ENCODE peak calls at places on chromosomes 2 and 18, in five cellular contexts. S is H1, U is A549, L is ovary, K is SK-N-SH. Y is an unnamed sample.

GRCh38 chr2:46776687-46777327 is 138.8 kb downstream of the MCFD2 start:
- DNase-seq in S (no peak), L (peak), K (peak), U (peak), Y (peak)

GRCh38 chr2:232831496-232831895 is 38.6 kb upstream of the SNORC start:
- DNase-seq in S (no peak), U (no peak), K (no peak), L (no peak), Y (no peak)

GRCh38 chr2:117323341-117323740 is 491.1 kb upstream of the DDX18 start:
- DNase-seq in S (no peak), U (no peak), K (no peak), L (no peak), Y (no peak)

GRCh38 chr2:43576983-43577892 is 18.6 kb downstream of the THADA start:
- DNase-seq in K (peak), S (no peak), L (no peak), U (peak), Y (no peak)

GRCh38 chr2:2016912-2017311 is 272.6 kb upstream of the PXDN start:
- DNase-seq in S (no peak), L (no peak), U (no peak), K (no peak), Y (no peak)

GRCh38 chr2:175575346-175576258 is 394.1 kb upstream of the ATP5MC3 start:
- DNase-seq in S (no peak), K (no peak), L (no peak), U (no peak), Y (no peak)

GRCh38 chr2:155377178-155377780 is 678.8 kb downstream of the KCNJ3 start:
- DNase-seq in L (no peak), K (no peak), S (no peak), U (peak), Y (no peak)

GRCh38 chr18:58202406-58202730 is 158.3 kb downstream of the NEDD4L start:
- DNase-seq in L (no peak), S (no peak), U (no peak), K (peak), Y (no peak)

GRCh38 chr18:5294113-5294617 is 1.4 kb downstream of the ZBTB14 start:
- DNase-seq in U (no peak), S (no peak), K (peak), L (no peak), Y (peak)

GRCh38 chr2:148391324-148391723 is 253.2 kb upstream of the EPC2 start:
- DNase-seq in U (no peak), L (no peak), S (no peak), K (no peak), Y (no peak)

GRCh38 chr2:172623249-172623965 is 67.5 kb downstream of the PDK1 start:
- DNase-seq in K (no peak), U (no peak), L (no peak), S (no peak), Y (no peak)

GRCh38 chr18:57813245-57813644 is 10.1 kb upstream of the ATP8B1 start:
- DNase-seq in U (peak), L (no peak), S (no peak), K (no peak), Y (no peak)

GRCh38 chr2:127417406-127417805 is 821 bp upstream of the PROC start:
- DNase-seq in S (no peak), U (no peak), K (no peak), L (no peak), Y (no peak)

GRCh38 chr18:77299706-77300105 is 50.1 kb downstream of the GALR1 start:
- DNase-seq in L (no peak), U (no peak), K (no peak), S (no peak), Y (no peak)

GRCh38 chr2:159094173-159094737 is 125.8 kb downstream of the TANC1 start:
- DNase-seq in U (no peak), K (no peak), L (peak), S (no peak), Y (no peak)

GRCh38 chr18:8948471-8949149 is 153.9 kb upstream of the NDUFV2 start:
- DNase-seq in K (no peak), L (no peak), S (no peak), U (peak), Y (no peak)

GRCh38 chr18:33020877-33021276 is 248.1 kb upstream of the KLHL14 start:
- DNase-seq in K (no peak), S (no peak), L (no peak), U (no peak), Y (no peak)

GRCh38 chr2:84697895-84698294 is 181.6 kb downstream of the DNAH6 start:
- DNase-seq in K (no peak), S (no peak), U (peak), L (no peak), Y (no peak)

GRCh38 chr18:27954226-27954625 is 222.7 kb downstream of the CDH2 start:
- DNase-seq in S (no peak), K (no peak), U (no peak), L (no peak), Y (no peak)

GRCh38 chr18:12064086-12064763 is 29.4 kb upstream of the ANKRD62 start:
- DNase-seq in S (no peak), K (no peak), U (no peak), L (no peak), Y (no peak)

GRCh38 chr2:184162426-184162825 is 435.9 kb upstream of the ZNF804A start:
- DNase-seq in S (no peak), U (no peak), K (no peak), L (no peak), Y (no peak)

GRCh38 chr2:56624181-56624580 is 440.4 kb downstream of the CCDC85A start:
- DNase-seq in L (no peak), U (no peak), S (no peak), K (no peak), Y (no peak)

GRCh38 chr2:133740500-133740899 is 172.2 kb upstream of the NCKAP5 start:
- DNase-seq in K (no peak), S (no peak), L (no peak), U (no peak), Y (no peak)

GRCh38 chr2:13413989-13414388 is 697.3 kb downstream of the TRIB2 start:
- DNase-seq in K (no peak), L (no peak), U (no peak), S (no peak), Y (no peak)

GRCh38 chr2:121561617-121562268 is 31.1 kb downstream of the RNU4ATAC start:
- DNase-seq in K (no peak), S (no peak), L (no peak), U (no peak), Y (no peak)

GRCh38 chr2:117470311-117471095 is 344.0 kb upstream of the DDX18 start:
- DNase-seq in U (peak), L (no peak), K (peak), S (peak), Y (peak)

GRCh38 chr18:35662293-35663062 is 80.9 kb downstream of the GALNT1 start:
- DNase-seq in L (no peak), S (no peak), K (no peak), U (no peak), Y (no peak)

GRCh38 chr18:79630266-79631095 is 49.1 kb upstream of the CTDP1 start:
- DNase-seq in U (no peak), K (no peak), L (peak), S (peak), Y (peak)

GRCh38 chr2:176556383-176556782 is 287.1 kb downstream of the MTX2 start:
- DNase-seq in U (no peak), K (no peak), S (no peak), L (no peak), Y (no peak)

GRCh38 chr2:184554736-184555135 is 43.6 kb upstream of the ZNF804A start:
- DNase-seq in L (no peak), U (no peak), S (no peak), K (no peak), Y (no peak)

GRCh38 chr2:240585101-240585500 is 1.4 kb upstream of the CAPN10 start:
- DNase-seq in S (no peak), L (no peak), U (no peak), K (no peak), Y (no peak)

GRCh38 chr2:227482638-227483340 is 10.8 kb downstream of the AGFG1 start:
- DNase-seq in K (no peak), S (no peak), L (no peak), U (no peak), Y (no peak)
- TF ChIP-seq EP300 in K (no peak), S (no peak), L (no peak), U (no peak), Y (no peak)

GRCh38 chr2:206765242-206766056 is at the start of the genes FASTKD2 and MDH1B:
- DNase-seq in L (peak), K (peak), S (peak), U (peak), Y (peak)
- TF ChIP-seq EP300 in L (no peak), K (no peak), S (no peak), U (no peak), Y (no peak)

DNA sequence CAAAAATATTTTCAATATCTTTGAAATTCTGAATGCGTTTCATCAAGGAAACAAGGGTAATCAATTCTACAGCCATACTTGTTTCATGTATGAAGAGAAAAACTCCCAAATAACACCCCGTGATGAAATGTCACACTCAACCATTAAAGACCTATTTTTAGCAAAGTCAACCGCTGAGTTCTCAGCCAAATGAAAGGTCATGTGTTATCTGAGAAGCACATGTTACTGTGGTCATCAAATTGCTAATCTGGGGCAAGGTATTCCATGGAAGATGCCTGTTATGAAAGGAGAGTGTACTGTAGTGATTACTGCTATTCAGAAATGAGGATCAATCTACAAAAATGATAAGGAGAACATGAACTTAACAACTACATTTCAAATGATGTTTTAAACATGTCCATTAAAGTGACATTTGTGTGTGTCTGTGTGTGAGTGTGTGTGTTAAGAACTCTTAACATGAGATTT is 126.7 kb downstream of the BCL2 start:
- DNase-seq in S (no peak), U (no peak), K (no peak), L (no peak), Y (no peak)
- TF ChIP-seq EP300 in S (no peak), U (no peak), K (no peak), L (no peak), Y (no peak)

GRCh38 chr18:62741584-62741983 is 26.2 kb downstream of the PHLPP1 start:
- DNase-seq in K (no peak), L (no peak), S (no peak), U (no peak), Y (no peak)

GRCh38 chr18:62738638-62739037 is 23.3 kb downstream of the PHLPP1 start:
- DNase-seq in L (no peak), K (no peak), S (no peak), U (no peak), Y (no peak)

GRCh38 chr18:62744076-62744705 is 28.9 kb downstream of the PHLPP1 start:
- DNase-seq in U (no peak), K (no peak), L (no peak), S (no peak), Y (no peak)

GRCh38 chr18:62739911-62740310 is 24.6 kb downstream of the PHLPP1 start:
- DNase-seq in K (no peak), U (no peak), L (no peak), S (no peak), Y (no peak)

GRCh38 chr18:62741118-62741566 is 25.8 kb downstream of the PHLPP1 start:
- DNase-seq in U (peak), K (no peak), S (no peak), L (no peak), Y (no peak)
- TF ChIP-seq EP300 in U (no peak), K (no peak), S (no peak), L (no peak), Y (no peak)

DNA sequence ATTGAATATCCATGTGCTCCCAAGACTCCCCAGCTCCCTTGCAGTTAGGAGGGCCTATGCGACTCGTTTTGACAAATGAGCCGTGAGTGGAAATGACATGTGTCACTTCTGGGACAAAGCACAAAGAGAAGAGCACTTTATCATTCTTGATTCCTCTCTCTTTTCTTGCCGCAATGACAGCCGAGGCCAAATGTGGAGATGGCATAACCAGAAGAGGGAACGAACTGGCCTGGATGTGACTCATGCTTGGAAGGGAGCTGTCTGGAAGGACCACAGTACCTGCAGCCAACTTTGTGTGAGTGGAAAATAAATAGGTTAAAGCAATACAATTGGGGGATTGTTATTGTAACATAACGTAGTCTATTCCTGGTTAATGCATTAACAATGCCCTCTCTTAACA is 44.2 kb upstream of the ITSN2 start:
- DNase-seq in K (no peak), S (no peak), U (no peak), L (no peak), Y (no peak)
- TF ChIP-seq EP300 in K (no peak), S (no peak), U (no peak), L (no peak), Y (no peak)

DNA sequence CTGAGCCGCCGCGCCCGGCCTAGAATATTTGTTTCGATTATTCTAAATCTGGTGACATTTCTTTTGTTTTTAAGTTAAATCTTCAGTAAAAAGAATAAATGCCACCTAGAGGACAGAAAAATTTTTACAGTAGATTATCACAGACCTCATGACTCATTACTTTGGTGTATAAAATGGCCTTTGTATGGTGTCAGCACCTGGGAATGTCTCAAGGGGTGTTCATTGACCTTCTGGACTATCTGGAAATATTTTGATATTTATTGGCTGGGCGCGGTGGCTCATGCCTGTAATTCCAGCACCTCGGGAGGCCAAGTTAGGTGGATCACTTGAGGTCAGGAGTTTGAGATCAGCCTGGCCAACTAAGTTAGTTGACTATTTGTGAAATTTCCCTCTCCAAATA is 30.3 kb upstream of the SLC30A6 start:
- DNase-seq in S (no peak), U (peak), L (no peak), K (peak), Y (no peak)
- TF ChIP-seq EP300 in S (no peak), U (no peak), L (no peak), K (no peak), Y (no peak)

DNA sequence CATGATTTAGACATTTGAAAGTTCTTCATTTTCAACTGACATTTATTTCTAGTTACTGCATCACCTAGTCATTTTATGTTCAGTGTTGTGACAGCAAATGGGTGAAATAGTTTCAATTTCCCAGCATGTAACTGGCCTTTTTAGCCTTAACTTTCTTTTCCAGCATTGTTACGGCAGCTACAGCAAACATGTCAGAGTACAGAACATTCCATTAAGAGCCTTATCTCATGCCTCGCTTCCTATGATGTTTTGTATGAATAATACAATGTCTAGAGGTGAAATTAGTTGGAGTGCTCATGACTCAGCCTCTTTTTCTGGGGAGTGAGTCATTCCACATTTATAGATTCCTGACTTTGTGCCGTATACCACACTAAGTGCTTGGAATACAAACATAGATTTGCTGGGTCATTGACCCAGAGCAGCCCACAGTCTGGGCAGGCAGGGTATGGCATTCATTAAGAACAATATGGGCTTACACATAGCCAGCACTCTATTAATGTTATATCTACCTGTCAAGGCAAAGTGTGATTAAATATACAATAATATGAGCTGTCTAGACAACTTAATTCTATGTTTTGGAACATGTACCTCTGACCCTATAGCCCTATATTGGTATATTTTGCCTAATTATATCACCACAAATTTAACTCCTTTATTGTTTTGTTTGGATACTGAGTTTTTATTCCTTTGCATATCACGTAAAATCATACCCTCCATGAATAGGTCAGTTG is 72.2 kb downstream of the MAP2 start:
- DNase-seq in L (no peak), S (no peak), U (peak), K (peak), Y (peak)
- TF ChIP-seq EP300 in L (peak), S (no peak), U (peak), K (peak), Y (no peak)

DNA sequence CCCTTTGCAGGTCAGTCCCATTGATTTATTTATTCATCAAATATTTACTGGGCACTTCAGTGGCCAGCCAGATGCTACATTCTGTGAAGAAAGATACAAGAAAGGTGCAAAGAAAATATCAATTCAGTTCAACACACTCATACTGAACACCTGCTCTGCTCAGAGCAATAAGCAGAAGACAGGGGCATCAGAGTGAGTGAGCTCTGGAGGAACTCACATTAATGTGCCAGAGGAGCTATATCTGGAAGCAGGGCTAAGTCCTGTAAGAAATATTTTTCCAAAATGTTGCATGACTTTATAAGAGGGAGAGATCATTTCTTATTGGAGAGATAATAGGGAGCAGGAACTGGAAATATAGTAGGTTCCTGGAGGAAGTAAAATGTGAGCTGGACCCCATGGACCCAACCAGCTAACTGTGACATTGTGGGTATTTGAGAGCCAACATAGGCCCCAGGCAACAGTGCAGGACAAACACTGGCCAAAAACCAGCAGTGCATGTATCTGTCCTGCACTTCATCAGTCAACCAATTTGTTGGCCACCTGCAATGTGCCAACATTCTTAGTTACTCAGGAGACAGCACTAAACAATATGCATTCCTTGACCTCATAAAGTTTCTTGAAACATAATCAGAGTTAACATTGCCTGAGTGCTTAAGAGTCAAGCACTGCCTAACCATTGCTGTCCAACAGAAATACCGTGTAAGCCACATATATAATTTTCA is 102.7 kb upstream of the PTPRM start:
- DNase-seq in L (no peak), U (no peak), S (no peak), K (no peak), Y (no peak)
- TF ChIP-seq EP300 in L (no peak), U (no peak), S (no peak), K (no peak), Y (no peak)

DNA sequence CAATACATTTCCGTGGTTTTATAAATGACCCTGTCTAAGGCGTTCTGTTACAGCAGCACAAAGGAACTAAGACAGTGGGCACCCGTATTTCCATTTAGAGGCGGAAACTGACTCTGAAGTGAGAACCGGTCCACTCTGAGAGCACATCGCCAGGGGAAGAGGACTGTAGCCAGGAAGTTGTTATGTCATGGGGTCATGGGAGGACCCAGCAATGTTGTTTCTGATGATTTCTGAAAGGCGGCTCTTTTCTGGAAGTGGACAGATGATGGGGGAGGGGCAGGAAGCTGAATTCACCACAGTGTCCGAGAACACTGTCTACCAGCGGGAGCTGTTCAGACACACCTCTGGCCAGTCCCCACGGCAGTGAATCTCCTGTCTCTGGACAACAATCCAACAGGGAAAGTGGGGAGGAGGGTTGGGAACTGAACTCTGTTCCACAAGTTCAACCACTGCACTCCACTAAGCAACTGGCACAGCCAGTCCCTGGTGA is 2.1 kb upstream of the LRRFIP1 start:
- DNase-seq in L (no peak), U (no peak), K (no peak), S (no peak), Y (no peak)
- TF ChIP-seq EP300 in L (no peak), U (no peak), K (no peak), S (no peak), Y (no peak)

GRCh38 chr2:106575955-106576354 is 88.8 kb downstream of the CD8B2 start:
- DNase-seq in U (no peak), K (peak), S (peak), L (peak), Y (no peak)
- TF ChIP-seq EP300 in U (no peak), K (no peak), S (peak), L (no peak), Y (no peak)

Y was measured in stomach.